ENCODE peak calls at places on chromosomes 1 and 21, in eight cellular contexts. K, R, D, F, L, J, O and M are unnamed samples.

GRCh38 chr1:56506314-56506743 is 73.0 kb downstream of the PLPP3 start:
- DNase-seq in J (peak), F (no peak), D (no peak), K (peak), R (no peak), L (no peak), O (no peak), M (no peak)

GRCh38 chr1:6819641-6820040 is 34.4 kb downstream of the CAMTA1 start:
- DNase-seq in O (peak), L (no peak), F (peak), R (peak), D (peak), J (no peak), K (no peak), M (no peak)

GRCh38 chr1:197915217-197915616 is 2.0 kb upstream of the LHX9 start:
- DNase-seq in K (no peak), J (no peak), R (no peak), F (no peak), O (no peak), D (no peak), L (no peak), M (no peak)

GRCh38 chr1:86138746-86139145 is 17.8 kb downstream of the COL24A1 start:
- DNase-seq in K (no peak), F (no peak), O (no peak), D (peak), R (no peak), L (no peak), J (no peak), M (no peak)

GRCh38 chr1:1782399-1783221 is 4.3 kb upstream of the NADK start:
- DNase-seq in O (peak), D (peak), F (peak), J (peak), L (no peak), K (peak), R (peak), M (no peak)

GRCh38 chr21:17512245-17513213 is at the start of gene CXADR:
- DNase-seq in L (peak), D (peak), K (peak), O (no peak), J (peak), R (peak), F (peak), M (no peak)

GRCh38 chr1:61436016-61436415 is 288.9 kb downstream of the TM2D1 start:
- DNase-seq in R (no peak), F (peak), K (no peak), L (no peak), O (peak), D (no peak), J (no peak), M (no peak)

GRCh38 chr1:198669023-198669698 is 30.3 kb downstream of the PTPRC start:
- DNase-seq in O (peak), R (peak), J (peak), L (no peak), K (no peak), D (peak), F (peak), M (peak)

GRCh38 chr1:51733793-51734522 is 117.1 kb downstream of the OSBPL9 start:
- DNase-seq in L (no peak), O (no peak), J (no peak), F (no peak), R (no peak), K (no peak), D (peak), M (no peak)

GRCh38 chr1:179175011-179175934 is 54.2 kb downstream of the ABL2 start:
- DNase-seq in F (peak), L (no peak), O (peak), R (peak), K (no peak), J (no peak), D (peak), M (peak)
- TF ChIP-seq CTCF in F (no peak), L (no peak), O (no peak), R (no peak), K (no peak), J (no peak), D (no peak), M (no peak)

GRCh38 chr21:24895885-24896734 is 711.2 kb downstream of the MRPL39 start:
- DNase-seq in J (no peak), R (peak), L (no peak), F (no peak), K (no peak), D (peak), O (no peak), M (no peak)
- TF ChIP-seq CTCF in J (peak), R (peak), L (peak), F (no peak), K (peak), D (peak), O (peak), M (peak)

DNA sequence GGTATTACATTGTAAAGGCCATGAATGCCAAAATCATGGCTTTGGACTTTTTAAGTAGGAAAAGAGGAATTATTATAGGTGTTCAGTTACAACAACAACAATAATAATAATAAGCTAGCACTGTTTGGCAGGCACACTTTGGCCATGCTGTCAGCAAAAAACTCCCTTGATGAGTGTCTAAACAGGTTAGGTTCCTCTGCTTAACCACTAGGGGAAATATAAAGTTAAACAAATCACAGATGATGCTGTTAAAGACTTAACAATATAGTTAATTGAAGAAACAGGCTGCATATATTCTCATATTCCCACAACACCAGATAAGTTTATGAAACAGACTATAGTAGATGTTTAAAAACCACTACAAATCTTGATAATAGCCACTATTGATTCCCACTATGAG is 46.4 kb downstream of the RGS21 start:
- DNase-seq in L (no peak), O (no peak), F (no peak), D (no peak), R (no peak), K (no peak), J (no peak), M (no peak)
- TF ChIP-seq CTCF in L (no peak), O (no peak), F (no peak), D (no peak), R (no peak), K (no peak), J (no peak), M (peak)

DNA sequence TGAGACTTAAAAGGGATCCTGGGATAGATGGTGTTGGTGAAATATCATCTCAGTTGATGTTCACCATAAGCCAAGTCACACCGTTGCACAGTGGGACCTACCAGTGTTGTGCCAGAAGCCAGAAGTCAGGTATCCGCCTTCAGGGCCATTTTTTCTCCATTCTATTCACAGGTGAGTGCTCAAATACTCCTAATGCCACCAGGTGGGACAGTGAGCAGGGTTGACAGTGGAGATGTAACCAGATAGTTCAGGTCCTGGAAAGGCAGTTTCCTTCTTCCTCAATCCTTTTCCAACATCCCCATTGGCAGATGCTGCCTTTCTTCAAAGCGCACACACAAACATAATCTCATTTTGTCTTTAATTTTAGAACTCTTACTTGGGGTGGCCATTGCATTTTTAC is 11.6 kb downstream of the CD160 start:
- DNase-seq in D (no peak), K (no peak), O (no peak), F (no peak), R (no peak), J (no peak), L (no peak), M (no peak)
- TF ChIP-seq CTCF in D (no peak), K (no peak), O (no peak), F (no peak), R (no peak), J (no peak), L (no peak), M (no peak)

DNA sequence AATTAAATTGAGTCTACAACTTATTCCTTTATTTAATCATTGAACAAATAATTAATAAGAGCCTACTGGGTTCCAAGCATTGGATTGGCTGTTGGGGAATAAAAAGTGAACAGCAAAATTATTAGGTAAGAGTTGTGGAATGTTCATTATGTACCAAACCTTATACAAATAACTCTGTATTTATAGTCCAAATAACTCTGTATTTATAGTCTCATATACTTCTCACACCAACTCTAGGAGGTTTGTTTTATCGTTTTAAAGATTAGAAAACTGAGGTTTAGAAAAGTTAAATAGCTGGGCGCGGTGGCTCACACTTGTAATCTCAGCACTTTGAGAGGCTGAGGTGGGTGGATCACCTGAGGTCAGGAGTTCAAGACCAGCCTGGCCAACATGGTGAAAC is 40.6 kb downstream of the RGS2 start:
- DNase-seq in F (no peak), L (no peak), O (no peak), J (no peak), K (no peak), D (no peak), R (no peak), M (no peak)
- TF ChIP-seq CTCF in F (no peak), L (no peak), O (no peak), J (no peak), K (no peak), D (no peak), R (no peak), M (no peak)

DNA sequence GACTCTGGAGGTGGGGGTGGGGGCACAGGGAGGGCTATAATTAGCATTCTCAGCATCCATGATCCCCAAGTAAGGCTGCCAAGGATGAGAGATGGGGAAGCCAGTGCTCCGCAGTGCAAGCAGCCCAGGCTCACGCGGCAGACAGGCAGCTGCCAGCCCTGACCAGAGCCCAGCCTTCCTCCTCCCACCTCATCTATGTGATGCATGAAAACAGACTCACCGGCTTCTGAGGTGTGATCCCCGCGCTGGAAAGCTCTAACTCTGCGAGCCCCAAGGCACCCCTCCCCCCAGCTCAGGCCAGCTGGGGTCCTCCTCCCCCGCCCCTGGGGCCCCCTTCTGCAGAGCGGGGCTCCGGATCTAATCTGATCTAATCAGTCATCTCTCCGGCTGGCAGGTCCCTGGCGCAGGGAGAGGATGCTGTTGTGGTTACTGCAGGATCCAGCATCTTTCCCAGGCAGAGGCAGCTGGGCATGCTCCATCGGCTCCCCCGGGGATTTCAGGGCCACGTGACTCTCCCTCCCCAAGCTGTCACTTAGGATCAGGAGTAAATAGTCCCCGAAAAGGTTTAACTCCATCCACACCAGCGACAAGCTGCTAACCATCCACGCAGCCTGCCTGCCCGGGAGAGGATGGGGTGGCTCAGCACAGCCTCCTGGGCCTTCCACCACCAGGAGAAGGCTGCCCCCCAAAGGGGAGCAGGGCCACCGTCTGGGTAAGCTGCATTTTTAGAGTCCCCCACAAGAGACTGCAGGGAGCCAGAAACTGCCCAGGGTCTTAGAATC is at the start of gene PLEKHA6:
- DNase-seq in R (no peak), L (peak), K (no peak), O (peak), J (no peak), F (peak), D (peak), M (no peak)
- TF ChIP-seq CTCF in R (peak), L (peak), K (peak), O (peak), J (no peak), F (peak), D (peak), M (peak)

GRCh38 chr1:167438171-167439138 is 79.9 kb downstream of the CD247 start:
- DNase-seq in D (no peak), J (no peak), R (no peak), K (no peak), O (no peak), F (no peak), L (no peak), M (no peak)
- TF ChIP-seq CTCF in D (no peak), J (no peak), R (no peak), K (no peak), O (no peak), F (no peak), L (no peak), M (no peak)

DNA sequence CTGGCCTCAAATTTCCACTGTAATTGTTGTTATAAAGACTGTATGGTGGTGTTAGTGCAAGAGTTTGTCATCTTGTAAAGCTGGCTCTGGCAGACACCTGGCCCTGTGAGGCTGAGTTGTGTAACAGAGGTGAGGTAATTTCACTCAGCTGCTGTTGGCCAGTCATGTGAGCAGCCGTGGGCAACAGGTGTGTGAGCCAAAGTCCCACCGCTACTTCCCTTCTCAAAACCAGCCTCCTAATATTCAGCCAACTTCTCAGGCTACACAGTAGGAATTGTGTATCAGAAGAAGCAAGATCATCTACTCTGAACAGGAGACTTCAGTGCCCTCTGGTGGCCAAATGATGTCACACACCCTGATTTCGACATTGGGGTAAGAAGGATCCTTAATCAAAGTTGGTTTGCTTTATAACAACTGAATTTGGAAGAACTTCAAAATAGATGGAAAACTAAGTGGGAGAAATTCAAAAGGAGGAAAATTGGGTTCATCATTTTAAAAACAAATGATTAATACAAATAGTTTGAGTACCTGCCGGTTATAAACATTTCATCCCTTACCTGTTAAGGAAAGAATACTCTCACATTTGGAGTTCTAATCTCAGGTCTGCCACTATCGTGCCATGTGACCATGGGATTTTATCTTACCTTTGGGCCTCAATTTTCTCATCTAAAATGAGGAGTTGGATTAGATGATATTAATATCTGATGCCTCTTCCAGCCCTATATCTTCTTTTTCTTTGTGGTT is 2.6 kb upstream of the CREG1 start:
- DNase-seq in F (peak), J (peak), R (peak), K (peak), L (peak), O (peak), D (peak), M (peak)
- TF ChIP-seq CTCF in F (peak), J (peak), R (peak), K (peak), L (peak), O (peak), D (peak), M (peak)

DNA sequence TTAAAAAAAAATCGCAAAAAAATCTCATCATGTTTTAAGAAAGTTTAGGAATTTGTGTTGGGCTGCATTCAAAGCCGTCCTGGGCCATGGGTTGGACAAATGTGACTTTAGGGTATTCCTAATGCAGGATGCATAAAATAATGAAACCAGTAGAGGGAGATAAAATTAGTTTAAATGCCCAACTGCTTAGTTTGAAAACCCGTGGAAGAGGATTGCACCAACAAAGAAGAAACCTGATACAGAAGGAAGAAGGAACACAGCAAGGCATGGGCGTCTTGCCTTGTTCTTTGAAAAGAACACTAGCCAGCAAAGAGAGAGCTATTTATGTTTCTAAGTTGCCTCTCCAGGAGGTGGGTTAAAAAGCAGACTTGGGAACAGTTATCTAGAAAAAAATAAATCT is 37.9 kb downstream of the WDR3 start:
- DNase-seq in D (peak), F (peak), R (peak), J (no peak), O (peak), L (no peak), K (no peak), M (peak)
- TF ChIP-seq CTCF in D (peak), F (peak), R (peak), J (no peak), O (peak), L (no peak), K (no peak), M (peak)